ENCODE peak calls at places on chromosomes 7 and 10, in ten cellular contexts. J is esophagus muscularis mucosa, Q is right atrium auricular region, A is OCI-LY7, K is A549, F is prostate gland, M is left ventricle myocardium inferior, B is IMR-90, R is hepatocyte, Z is GM23248. L is an unnamed sample.

GRCh38 chr10:86988501-86988900 is 20.2 kb downstream of the ADIRF start:
- DNase-seq in J (no peak), Q (no peak), A (no peak), K (no peak), F (no peak), M (no peak), B (no peak), R (no peak), Z (no peak), L (no peak)

GRCh38 chr7:78852951-78853350 is 600.5 kb downstream of the MAGI2 start:
- DNase-seq in J (no peak), Q (no peak), A (no peak), K (no peak), F (no peak), M (no peak), B (peak), R (no peak), Z (peak), L (no peak)

GRCh38 chr10:117899181-117899683 is 147.5 kb downstream of the RAB11FIP2 start:
- DNase-seq in J (no peak), Q (no peak), A (no peak), K (no peak), F (no peak), M (no peak), B (no peak), R (no peak), Z (no peak), L (no peak)

GRCh38 chr7:91034459-91035368 is 229.5 kb upstream of the FZD1 start:
- DNase-seq in J (no peak), Q (peak), A (peak), K (peak), F (peak), M (no peak), B (peak), R (peak), Z (peak), L (peak)

GRCh38 chr7:155227004-155227787 is 70.5 kb upstream of the INSIG1 start:
- DNase-seq in J (no peak), Q (no peak), A (no peak), K (no peak), F (no peak), M (no peak), B (no peak), R (no peak), Z (no peak), L (peak)

GRCh38 chr7:112989531-112989930 is 97.1 kb downstream of the GPR85 start:
- DNase-seq in J (no peak), Q (no peak), A (no peak), K (no peak), F (no peak), M (no peak), B (peak), R (no peak), Z (no peak), L (no peak)

GRCh38 chr7:85065888-85066485 is 120.9 kb downstream of the SEMA3D start:
- DNase-seq in J (no peak), Q (no peak), A (no peak), K (no peak), F (no peak), M (no peak), B (peak), R (no peak), Z (no peak), L (no peak)

GRCh38 chr7:93279541-93279940 is 47.4 kb downstream of the VPS50 start:
- DNase-seq in J (no peak), Q (no peak), A (no peak), K (no peak), F (no peak), M (no peak), B (peak), R (no peak), Z (peak), L (no peak)

GRCh38 chr10:63438506-63439498 is 27.0 kb downstream of the JMJD1C start:
- DNase-seq in J (no peak), Q (no peak), A (no peak), K (no peak), F (no peak), M (no peak), B (peak), R (peak), Z (no peak), L (no peak)

GRCh38 chr7:57305192-57305748 is 144.7 kb upstream of the ZNF716 start:
- DNase-seq in J (no peak), Q (no peak), A (peak), K (no peak), F (no peak), M (no peak), B (no peak), R (no peak), Z (no peak), L (no peak)

GRCh38 chr7:471866-472639 is 47.6 kb downstream of the PDGFA start:
- DNase-seq in J (no peak), Q (peak), A (no peak), K (no peak), F (peak), M (peak), B (peak), R (peak), Z (peak), L (peak)

GRCh38 chr10:86654411-86655172 is at the start of gene OPN4:
- DNase-seq in J (no peak), Q (no peak), A (no peak), K (no peak), F (no peak), M (no peak), B (peak), R (no peak), Z (no peak), L (peak)

GRCh38 chr7:962401-963081 is 8.1 kb upstream of the ADAP1 start:
- DNase-seq in J (no peak), Q (no peak), A (no peak), K (no peak), F (no peak), M (peak), B (no peak), R (no peak), Z (no peak), L (peak)

GRCh38 chr7:142835487-142835886 is 19.4 kb upstream of the EPHB6 start:
- DNase-seq in J (no peak), Q (no peak), A (no peak), K (no peak), F (no peak), M (no peak), B (no peak), R (no peak), Z (no peak), L (no peak)

GRCh38 chr10:24307173-24307572 is 98.2 kb downstream of the KIAA1217 start:
- DNase-seq in J (no peak), Q (no peak), A (no peak), K (no peak), F (no peak), M (no peak), B (no peak), R (no peak), Z (no peak), L (no peak)

GRCh38 chr10:24307696-24308476 is 98.9 kb downstream of the KIAA1217 start:
- DNase-seq in J (no peak), Q (no peak), A (no peak), K (no peak), F (no peak), M (peak), B (no peak), R (no peak), Z (no peak), L (no peak)

GRCh38 chr10:24306507-24306875 is 97.6 kb downstream of the KIAA1217 start:
- DNase-seq in J (no peak), Q (no peak), A (no peak), K (no peak), F (no peak), M (no peak), B (no peak), R (no peak), Z (peak), L (no peak)

GRCh38 chr10:24303522-24304310 is 94.8 kb downstream of the KIAA1217 start:
- DNase-seq in J (no peak), Q (no peak), A (no peak), K (no peak), F (no peak), M (no peak), B (peak), R (no peak), Z (peak), L (no peak)

GRCh38 chr10:24305551-24306506 is 96.9 kb downstream of the KIAA1217 start:
- DNase-seq in J (no peak), Q (no peak), A (no peak), K (no peak), F (no peak), M (no peak), B (peak), R (no peak), Z (no peak), L (no peak)
- H3K27ac ChIP-seq in J (no peak), Q (peak), A (no peak), K (no peak), F (no peak), M (peak), B (no peak), R (no peak), Z (no peak), L (no peak)

GRCh38 chr7:6057316-6058128 is 26.3 kb downstream of the ANKRD61 start:
- DNase-seq in J (no peak), Q (no peak), A (no peak), K (no peak), F (no peak), M (no peak), B (no peak), R (no peak), Z (peak), L (peak)
- H3K27ac ChIP-seq in J (no peak), Q (no peak), A (no peak), K (peak), F (no peak), M (no peak), B (peak), R (peak), Z (peak), L (peak)

GRCh38 chr10:96287392-96288105 is 16.2 kb upstream of the BLNK start:
- DNase-seq in J (no peak), Q (no peak), A (peak), K (no peak), F (peak), M (no peak), B (no peak), R (peak), Z (no peak), L (no peak)
- H3K27ac ChIP-seq in J (no peak), Q (no peak), A (peak), K (no peak), F (peak), M (no peak), B (no peak), R (peak), Z (no peak), L (no peak)

GRCh38 chr7:30139836-30140384 is 5.1 kb downstream of the MTURN start:
- DNase-seq in J (peak), Q (no peak), A (no peak), K (no peak), F (no peak), M (no peak), B (no peak), R (no peak), Z (no peak), L (peak)
- H3K27ac ChIP-seq in J (peak), Q (peak), A (no peak), K (no peak), F (no peak), M (peak), B (no peak), R (no peak), Z (no peak), L (no peak)

DNA sequence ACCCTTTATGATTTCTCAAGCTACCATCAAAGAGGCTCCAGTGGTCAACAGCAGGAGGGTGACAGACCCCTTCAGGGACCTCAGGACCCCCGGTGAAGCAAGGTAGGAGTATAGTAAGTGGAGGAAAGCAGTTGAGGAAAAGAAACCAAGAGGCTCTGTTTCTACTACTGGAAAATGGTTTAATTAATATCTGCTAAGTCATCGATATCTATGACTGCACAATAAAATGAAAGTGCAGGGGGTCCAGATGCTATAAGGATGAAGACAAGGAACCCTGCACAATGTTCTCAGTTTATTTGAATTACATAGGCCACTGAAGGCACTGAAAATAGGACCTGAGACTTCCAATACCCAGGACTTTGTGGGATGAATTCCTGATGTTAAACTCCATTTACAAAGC is 23.7 kb downstream of the AMPH start:
- DNase-seq in J (no peak), Q (no peak), A (no peak), K (no peak), F (no peak), M (no peak), B (no peak), R (no peak), Z (no peak), L (no peak)
- H3K27ac ChIP-seq in J (no peak), Q (no peak), A (no peak), K (no peak), F (no peak), M (no peak), B (no peak), R (no peak), Z (no peak), L (no peak)

GRCh38 chr10:80410578-80411145 is 2.3 kb downstream of the PRXL2A start:
- DNase-seq in J (no peak), Q (no peak), A (no peak), K (no peak), F (no peak), M (no peak), B (no peak), R (peak), Z (no peak), L (no peak)
- H3K27ac ChIP-seq in J (no peak), Q (peak), A (no peak), K (no peak), F (no peak), M (peak), B (no peak), R (peak), Z (no peak), L (no peak)

GRCh38 chr7:32070406-32071360 is at the start of gene PDE1C:
- DNase-seq in J (no peak), Q (no peak), A (no peak), K (peak), F (no peak), M (peak), B (peak), R (peak), Z (peak), L (peak)

GRCh38 chr7:32069251-32069650 is 956 bp downstream of the PDE1C start:
- DNase-seq in J (no peak), Q (no peak), A (no peak), K (no peak), F (no peak), M (no peak), B (no peak), R (no peak), Z (no peak), L (peak)

GRCh38 chr7:32071466-32072091 is 1.4 kb upstream of the PDE1C start:
- DNase-seq in J (no peak), Q (no peak), A (no peak), K (no peak), F (no peak), M (no peak), B (no peak), R (no peak), Z (no peak), L (no peak)

GRCh38 chr7:32068411-32068905 is 1.7 kb downstream of the PDE1C start:
- DNase-seq in J (no peak), Q (no peak), A (no peak), K (no peak), F (no peak), M (no peak), B (no peak), R (no peak), Z (no peak), L (no peak)

GRCh38 chr7:32070051-32070405 is 179 bp downstream of the PDE1C start:
- DNase-seq in J (no peak), Q (no peak), A (no peak), K (no peak), F (no peak), M (no peak), B (no peak), R (no peak), Z (peak), L (no peak)
- H3K27ac ChIP-seq in J (peak), Q (peak), A (no peak), K (peak), F (no peak), M (peak), B (peak), R (no peak), Z (peak), L (peak)

DNA sequence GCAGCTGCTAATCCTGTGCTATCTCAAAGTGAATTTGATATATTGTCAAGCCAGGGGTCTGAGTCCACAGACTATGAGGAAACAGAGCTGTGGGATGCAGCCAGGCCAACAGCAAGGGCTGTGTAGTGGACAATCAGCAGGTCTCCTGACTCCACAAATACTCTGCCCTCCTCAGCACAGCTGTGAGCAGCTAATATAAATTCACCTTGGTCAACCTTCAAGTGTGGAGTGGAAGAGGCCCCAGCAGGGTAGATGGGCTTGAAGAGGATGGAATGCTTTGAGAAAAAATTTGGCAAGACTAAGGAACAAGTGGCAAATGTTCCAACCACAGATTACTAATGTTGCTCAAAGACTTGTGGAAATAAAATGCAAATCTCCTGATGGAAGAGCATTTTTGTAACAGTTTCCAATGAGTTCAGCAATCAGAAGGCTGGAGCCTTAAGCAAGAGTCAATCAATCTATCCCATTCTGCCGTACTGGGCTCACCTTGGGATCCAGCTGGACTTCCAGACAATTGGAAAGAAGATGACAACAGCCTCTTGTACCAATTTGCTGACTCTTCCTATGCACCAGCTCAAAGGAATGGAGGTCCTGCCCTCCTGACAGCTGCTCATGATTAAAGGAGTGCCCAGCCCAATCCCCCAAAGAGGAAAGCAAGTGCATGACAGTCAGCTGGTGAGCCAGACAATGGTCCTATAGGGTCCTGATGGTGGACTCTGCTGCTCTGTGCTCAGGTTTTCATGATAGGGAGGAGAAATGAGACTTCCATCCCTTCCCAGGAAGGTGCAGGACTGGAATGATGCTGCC is 25.3 kb downstream of the VSTM4 start:
- DNase-seq in J (no peak), Q (peak), A (no peak), K (no peak), F (no peak), M (no peak), B (peak), R (no peak), Z (peak), L (no peak)
- H3K27ac ChIP-seq in J (no peak), Q (peak), A (no peak), K (no peak), F (peak), M (peak), B (no peak), R (no peak), Z (no peak), L (no peak)

GRCh38 chr10:3469639-3470020 is 297.0 kb upstream of the PITRM1 start:
- DNase-seq in J (no peak), Q (no peak), A (no peak), K (no peak), F (no peak), M (no peak), B (no peak), R (no peak), Z (peak), L (no peak)

GRCh38 chr10:3467052-3467906 is 294.7 kb upstream of the PITRM1 start:
- DNase-seq in J (peak), Q (peak), A (no peak), K (peak), F (peak), M (peak), B (peak), R (peak), Z (peak), L (peak)

GRCh38 chr10:3470191-3470590 is 297.6 kb upstream of the PITRM1 start:
- DNase-seq in J (no peak), Q (no peak), A (no peak), K (no peak), F (no peak), M (no peak), B (no peak), R (no peak), Z (no peak), L (no peak)

GRCh38 chr10:3471497-3471896 is 298.9 kb upstream of the PITRM1 start:
- DNase-seq in J (no peak), Q (no peak), A (no peak), K (no peak), F (no peak), M (no peak), B (no peak), R (no peak), Z (no peak), L (no peak)

DNA sequence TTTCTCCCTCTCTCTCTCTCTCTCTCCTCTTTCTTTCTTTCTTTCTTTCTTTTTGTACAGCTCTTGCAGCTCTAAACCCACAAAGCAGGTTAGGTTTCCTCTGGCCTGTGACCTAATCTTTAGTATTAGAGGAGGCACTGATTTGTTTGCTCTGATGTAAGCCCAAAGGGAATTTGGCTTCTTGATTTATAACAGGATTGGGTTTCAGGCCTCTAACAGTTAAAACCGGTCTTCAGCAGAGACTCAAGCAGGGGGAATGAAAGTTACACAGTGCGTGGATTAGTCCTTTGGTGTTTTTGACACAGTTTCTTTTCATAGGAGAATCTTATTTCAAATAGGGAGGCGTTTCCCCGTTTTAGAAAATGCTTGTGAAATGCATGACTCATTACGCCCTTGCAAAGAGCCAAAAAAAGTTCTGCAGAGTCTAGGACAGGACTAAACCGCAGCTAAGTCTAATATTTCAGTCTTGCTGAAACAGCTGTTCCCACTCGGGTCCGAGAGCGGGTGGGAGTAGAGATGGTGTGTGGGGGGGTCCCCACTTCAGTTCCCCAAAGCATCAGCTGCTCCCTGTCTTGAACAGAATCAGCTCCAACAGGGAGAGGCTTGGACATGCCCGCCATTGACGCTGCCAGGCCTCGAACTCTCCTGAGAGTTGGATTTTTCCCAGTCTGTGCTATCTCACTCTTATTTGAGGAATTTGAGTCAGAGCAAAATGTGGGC is 296.5 kb upstream of the PITRM1 start:
- DNase-seq in J (no peak), Q (no peak), A (no peak), K (peak), F (peak), M (peak), B (peak), R (peak), Z (peak), L (peak)
- H3K27ac ChIP-seq in J (peak), Q (peak), A (no peak), K (peak), F (peak), M (peak), B (peak), R (peak), Z (peak), L (peak)